ENCODE peak calls at places on chromosome 20, in ten cellular contexts. One of them, this sample, is unnamed.

GRCh38 chr20:14883324-14883723 is 545.9 kb upstream of the FLRT3 start:
- DNase-seq in neural crest cell: no peak
- DNase-seq in GM10248: no peak
- DNase-seq in NCI-H1930: no peak
- DNase-seq in AG08395: no peak
- DNase-seq in HFFc6: no peak
- DNase-seq in posterior vena cava: no peak
- DNase-seq in colonic mucosa: no peak
- DNase-seq in T-helper 1 cell: no peak
- DNase-seq in activated T-helper 1 cell treated with anti-CD3 and anti-CD28 coated beads, Interleukin-2, amount 50 U/mL, for 16 hours: no peak
- DNase-seq in this sample: no peak

GRCh38 chr20:31860431-31861345 is 9.6 kb downstream of the DUSP15 start:
- DNase-seq in NCI-H1930: no peak
- DNase-seq in HFFc6: no peak
- DNase-seq in posterior vena cava: peak
- DNase-seq in GM10248: no peak
- DNase-seq in T-helper 1 cell: no peak
- DNase-seq in activated T-helper 1 cell treated with anti-CD3 and anti-CD28 coated beads, Interleukin-2, amount 50 U/mL, for 16 hours: no peak
- DNase-seq in neural crest cell: no peak
- DNase-seq in AG08395: peak
- DNase-seq in colonic mucosa: no peak
- DNase-seq in this sample: peak

GRCh38 chr20:53699085-53699717 is 105.6 kb upstream of the ZNF217 start:
- DNase-seq in GM10248: peak
- DNase-seq in neural crest cell: no peak
- DNase-seq in HFFc6: no peak
- DNase-seq in T-helper 1 cell: no peak
- DNase-seq in activated T-helper 1 cell treated with anti-CD3 and anti-CD28 coated beads, Interleukin-2, amount 50 U/mL, for 16 hours: no peak
- DNase-seq in colonic mucosa: no peak
- DNase-seq in AG08395: no peak
- DNase-seq in posterior vena cava: no peak
- DNase-seq in NCI-H1930: no peak
- DNase-seq in this sample: no peak

GRCh38 chr20:9927224-9927623 is 88.3 kb upstream of the PAK5 start:
- DNase-seq in AG08395: no peak
- DNase-seq in activated T-helper 1 cell treated with anti-CD3 and anti-CD28 coated beads, Interleukin-2, amount 50 U/mL, for 16 hours: no peak
- DNase-seq in neural crest cell: no peak
- DNase-seq in GM10248: no peak
- DNase-seq in colonic mucosa: no peak
- DNase-seq in HFFc6: no peak
- DNase-seq in NCI-H1930: no peak
- DNase-seq in T-helper 1 cell: no peak
- DNase-seq in posterior vena cava: no peak
- DNase-seq in this sample: no peak

GRCh38 chr20:10249822-10250221 is 31.2 kb downstream of the SNAP25 start:
- DNase-seq in activated T-helper 1 cell treated with anti-CD3 and anti-CD28 coated beads, Interleukin-2, amount 50 U/mL, for 16 hours: no peak
- DNase-seq in neural crest cell: no peak
- DNase-seq in T-helper 1 cell: no peak
- DNase-seq in AG08395: no peak
- DNase-seq in colonic mucosa: no peak
- DNase-seq in GM10248: no peak
- DNase-seq in HFFc6: no peak
- DNase-seq in posterior vena cava: no peak
- DNase-seq in NCI-H1930: no peak
- DNase-seq in this sample: no peak

GRCh38 chr20:31758521-31758920 is 19.4 kb downstream of the TPX2 start:
- DNase-seq in NCI-H1930: no peak
- DNase-seq in T-helper 1 cell: no peak
- DNase-seq in colonic mucosa: no peak
- DNase-seq in AG08395: no peak
- DNase-seq in posterior vena cava: no peak
- DNase-seq in GM10248: no peak
- DNase-seq in activated T-helper 1 cell treated with anti-CD3 and anti-CD28 coated beads, Interleukin-2, amount 50 U/mL, for 16 hours: no peak
- DNase-seq in neural crest cell: no peak
- DNase-seq in HFFc6: no peak
- DNase-seq in this sample: no peak

GRCh38 chr20:50673146-50673830 is 18.1 kb downstream of the RIPOR3 start:
- DNase-seq in AG08395: no peak
- DNase-seq in HFFc6: no peak
- DNase-seq in GM10248: no peak
- DNase-seq in activated T-helper 1 cell treated with anti-CD3 and anti-CD28 coated beads, Interleukin-2, amount 50 U/mL, for 16 hours: no peak
- DNase-seq in T-helper 1 cell: no peak
- DNase-seq in posterior vena cava: no peak
- DNase-seq in colonic mucosa: no peak
- DNase-seq in NCI-H1930: no peak
- DNase-seq in neural crest cell: no peak
- DNase-seq in this sample: no peak

GRCh38 chr20:5749512-5750490 is at the start of gene SHLD1:
- DNase-seq in NCI-H1930: peak
- DNase-seq in neural crest cell: peak
- DNase-seq in posterior vena cava: peak
- DNase-seq in HFFc6: peak
- DNase-seq in T-helper 1 cell: peak
- DNase-seq in AG08395: peak
- DNase-seq in colonic mucosa: peak
- DNase-seq in GM10248: peak
- DNase-seq in activated T-helper 1 cell treated with anti-CD3 and anti-CD28 coated beads, Interleukin-2, amount 50 U/mL, for 16 hours: peak
- DNase-seq in this sample: peak

GRCh38 chr20:49519777-49520359 is 37.4 kb upstream of the KCNB1 start:
- DNase-seq in activated T-helper 1 cell treated with anti-CD3 and anti-CD28 coated beads, Interleukin-2, amount 50 U/mL, for 16 hours: no peak
- DNase-seq in neural crest cell: no peak
- DNase-seq in colonic mucosa: no peak
- DNase-seq in GM10248: no peak
- DNase-seq in AG08395: no peak
- DNase-seq in HFFc6: no peak
- DNase-seq in NCI-H1930: no peak
- DNase-seq in posterior vena cava: no peak
- DNase-seq in T-helper 1 cell: no peak
- DNase-seq in this sample: no peak

GRCh38 chr20:36175016-36175415 is 20.5 kb downstream of the EPB41L1 start:
- DNase-seq in HFFc6: peak
- DNase-seq in AG08395: peak
- DNase-seq in activated T-helper 1 cell treated with anti-CD3 and anti-CD28 coated beads, Interleukin-2, amount 50 U/mL, for 16 hours: no peak
- DNase-seq in NCI-H1930: no peak
- DNase-seq in colonic mucosa: no peak
- DNase-seq in T-helper 1 cell: no peak
- DNase-seq in posterior vena cava: no peak
- DNase-seq in GM10248: no peak
- DNase-seq in neural crest cell: no peak
- DNase-seq in this sample: no peak

GRCh38 chr20:20557406-20557805 is 155.0 kb downstream of the RALGAPA2 start:
- DNase-seq in NCI-H1930: no peak
- DNase-seq in T-helper 1 cell: no peak
- DNase-seq in AG08395: no peak
- DNase-seq in GM10248: no peak
- DNase-seq in HFFc6: no peak
- DNase-seq in posterior vena cava: no peak
- DNase-seq in neural crest cell: no peak
- DNase-seq in activated T-helper 1 cell treated with anti-CD3 and anti-CD28 coated beads, Interleukin-2, amount 50 U/mL, for 16 hours: no peak
- DNase-seq in colonic mucosa: no peak
- DNase-seq in this sample: no peak

GRCh38 chr20:64130876-64131275 is 23.5 kb upstream of the NPBWR2 start:
- DNase-seq in colonic mucosa: no peak
- DNase-seq in NCI-H1930: no peak
- DNase-seq in neural crest cell: no peak
- DNase-seq in HFFc6: no peak
- DNase-seq in T-helper 1 cell: no peak
- DNase-seq in GM10248: no peak
- DNase-seq in activated T-helper 1 cell treated with anti-CD3 and anti-CD28 coated beads, Interleukin-2, amount 50 U/mL, for 16 hours: no peak
- DNase-seq in posterior vena cava: peak
- DNase-seq in AG08395: no peak
- DNase-seq in this sample: no peak

GRCh38 chr20:3354247-3354646 is 53.2 kb downstream of the DNAAF9 start:
- DNase-seq in NCI-H1930: no peak
- DNase-seq in colonic mucosa: no peak
- DNase-seq in posterior vena cava: no peak
- DNase-seq in GM10248: no peak
- DNase-seq in activated T-helper 1 cell treated with anti-CD3 and anti-CD28 coated beads, Interleukin-2, amount 50 U/mL, for 16 hours: no peak
- DNase-seq in T-helper 1 cell: no peak
- DNase-seq in HFFc6: no peak
- DNase-seq in neural crest cell: no peak
- DNase-seq in AG08395: no peak
- DNase-seq in this sample: no peak

GRCh38 chr20:32474967-32475819 is 109.9 kb downstream of the NOL4L start:
- DNase-seq in posterior vena cava: peak
- DNase-seq in HFFc6: peak
- DNase-seq in GM10248: peak
- DNase-seq in T-helper 1 cell: no peak
- DNase-seq in activated T-helper 1 cell treated with anti-CD3 and anti-CD28 coated beads, Interleukin-2, amount 50 U/mL, for 16 hours: no peak
- DNase-seq in neural crest cell: peak
- DNase-seq in colonic mucosa: peak
- DNase-seq in NCI-H1930: no peak
- DNase-seq in AG08395: peak
- DNase-seq in this sample: peak

GRCh38 chr20:57664476-57664875 is 44.2 kb upstream of the ZBP1 start:
- DNase-seq in AG08395: no peak
- DNase-seq in GM10248: no peak
- DNase-seq in HFFc6: no peak
- DNase-seq in NCI-H1930: no peak
- DNase-seq in colonic mucosa: no peak
- DNase-seq in T-helper 1 cell: no peak
- DNase-seq in posterior vena cava: peak
- DNase-seq in activated T-helper 1 cell treated with anti-CD3 and anti-CD28 coated beads, Interleukin-2, amount 50 U/mL, for 16 hours: no peak
- DNase-seq in neural crest cell: no peak
- DNase-seq in this sample: no peak

GRCh38 chr20:58246346-58246745 is 17.9 kb upstream of the ANKRD60 start:
- DNase-seq in T-helper 1 cell: no peak
- DNase-seq in NCI-H1930: no peak
- DNase-seq in HFFc6: no peak
- DNase-seq in colonic mucosa: no peak
- DNase-seq in AG08395: no peak
- DNase-seq in posterior vena cava: no peak
- DNase-seq in activated T-helper 1 cell treated with anti-CD3 and anti-CD28 coated beads, Interleukin-2, amount 50 U/mL, for 16 hours: no peak
- DNase-seq in GM10248: no peak
- DNase-seq in neural crest cell: no peak
- DNase-seq in this sample: peak

GRCh38 chr20:5638023-5638422 is 112.2 kb upstream of the SHLD1 start:
- DNase-seq in posterior vena cava: no peak
- DNase-seq in GM10248: no peak
- DNase-seq in HFFc6: no peak
- DNase-seq in activated T-helper 1 cell treated with anti-CD3 and anti-CD28 coated beads, Interleukin-2, amount 50 U/mL, for 16 hours: no peak
- DNase-seq in AG08395: no peak
- DNase-seq in T-helper 1 cell: no peak
- DNase-seq in colonic mucosa: no peak
- DNase-seq in neural crest cell: no peak
- DNase-seq in NCI-H1930: no peak
- DNase-seq in this sample: no peak

GRCh38 chr20:8642247-8642646 is 426.6 kb upstream of the PLCB4 start:
- DNase-seq in AG08395: no peak
- DNase-seq in HFFc6: no peak
- DNase-seq in colonic mucosa: no peak
- DNase-seq in T-helper 1 cell: no peak
- DNase-seq in posterior vena cava: no peak
- DNase-seq in activated T-helper 1 cell treated with anti-CD3 and anti-CD28 coated beads, Interleukin-2, amount 50 U/mL, for 16 hours: no peak
- DNase-seq in GM10248: no peak
- DNase-seq in NCI-H1930: no peak
- DNase-seq in neural crest cell: no peak
- DNase-seq in this sample: no peak